ENCODE peak calls at places on chromosomes 3 and 15, in six cellular contexts. V, H, C, J, D and A are unnamed samples.

GRCh38 chr3:154931484-154931883 is 148.6 kb upstream of the MME start:
- DNase-seq in H (no peak), C (peak), J (no peak), V (no peak), D (no peak), A (no peak)

GRCh38 chr3:13769422-13769821 is 110.4 kb downstream of the WNT7A start:
- DNase-seq in H (no peak), J (no peak), D (peak), V (no peak), C (no peak), A (peak)

GRCh38 chr3:11690863-11691833 is 47.4 kb upstream of the VGLL4 start:
- DNase-seq in C (no peak), V (no peak), J (no peak), D (no peak), H (no peak), A (no peak)

GRCh38 chr3:33377931-33378330 is 62.3 kb downstream of the UBP1 start:
- DNase-seq in D (no peak), H (no peak), C (peak), J (no peak), V (no peak), A (no peak)

GRCh38 chr3:55624238-55624637 is 137.1 kb upstream of the WNT5A start:
- DNase-seq in V (no peak), C (no peak), J (no peak), D (no peak), H (no peak), A (no peak)

GRCh38 chr3:129481783-129482332 is 41.8 kb downstream of the IFT122 start:
- DNase-seq in J (no peak), H (peak), D (peak), C (no peak), V (peak), A (no peak)

GRCh38 chr3:155701882-155702465 is 42.9 kb downstream of the PLCH1 start:
- DNase-seq in J (peak), V (no peak), H (no peak), C (peak), D (no peak), A (no peak)

GRCh38 chr3:39990532-39990931 is 181.1 kb downstream of the MYRIP start:
- DNase-seq in J (peak), V (no peak), C (peak), H (no peak), D (no peak), A (no peak)

GRCh38 chr15:85772668-85773067 is 22.1 kb downstream of the KLHL25 start:
- DNase-seq in C (no peak), V (no peak), H (no peak), D (no peak), J (no peak), A (no peak)

GRCh38 chr3:51718547-51719412 is 11.9 kb downstream of the GRM2 start:
- DNase-seq in H (peak), V (no peak), C (peak), J (peak), D (no peak), A (peak)

GRCh38 chr15:58951388-58952060 is 18.0 kb upstream of the SLTM start:
- DNase-seq in J (no peak), V (no peak), H (no peak), C (peak), D (no peak), A (no peak)

GRCh38 chr15:55990516-55990915 is 2.9 kb downstream of the NEDD4 start:
- DNase-seq in J (no peak), V (no peak), D (no peak), C (no peak), H (no peak), A (no peak)

GRCh38 chr3:77467702-77468407 is 428.0 kb downstream of the ROBO2 start:
- DNase-seq in V (no peak), D (no peak), J (no peak), H (peak), C (peak), A (no peak)

GRCh38 chr15:79314811-79315210 is 3.9 kb downstream of the TMED3 start:
- DNase-seq in J (no peak), V (peak), D (no peak), C (no peak), H (no peak), A (no peak)

GRCh38 chr3:41323860-41324259 is 124.6 kb downstream of the CTNNB1 start:
- DNase-seq in C (no peak), H (no peak), J (no peak), V (no peak), D (no peak), A (no peak)

GRCh38 chr3:17894434-17895060 is 152.1 kb upstream of the TBC1D5 start:
- DNase-seq in C (peak), H (no peak), D (no peak), V (no peak), J (no peak), A (no peak)

GRCh38 chr3:196947136-196947859 is 5.0 kb upstream of the NCBP2 start:
- DNase-seq in H (no peak), V (no peak), C (no peak), J (no peak), D (no peak), A (no peak)

GRCh38 chr3:195777975-195778374 is 33.8 kb downstream of the MUC4 start:
- DNase-seq in D (no peak), H (peak), C (no peak), J (no peak), V (peak), A (no peak)

GRCh38 chr3:8980756-8981257 is 17.5 kb upstream of the RAD18 start:
- DNase-seq in H (no peak), J (no peak), D (no peak), V (no peak), C (no peak), A (no peak)

GRCh38 chr3:46538803-46539442 is 27.2 kb downstream of the LRRC2 start:
- DNase-seq in H (peak), C (peak), D (no peak), J (peak), V (peak), A (no peak)

GRCh38 chr3:169354774-169355501 is 308.6 kb downstream of the MECOM start:
- DNase-seq in D (no peak), V (no peak), H (no peak), C (no peak), J (no peak), A (no peak)

DNA sequence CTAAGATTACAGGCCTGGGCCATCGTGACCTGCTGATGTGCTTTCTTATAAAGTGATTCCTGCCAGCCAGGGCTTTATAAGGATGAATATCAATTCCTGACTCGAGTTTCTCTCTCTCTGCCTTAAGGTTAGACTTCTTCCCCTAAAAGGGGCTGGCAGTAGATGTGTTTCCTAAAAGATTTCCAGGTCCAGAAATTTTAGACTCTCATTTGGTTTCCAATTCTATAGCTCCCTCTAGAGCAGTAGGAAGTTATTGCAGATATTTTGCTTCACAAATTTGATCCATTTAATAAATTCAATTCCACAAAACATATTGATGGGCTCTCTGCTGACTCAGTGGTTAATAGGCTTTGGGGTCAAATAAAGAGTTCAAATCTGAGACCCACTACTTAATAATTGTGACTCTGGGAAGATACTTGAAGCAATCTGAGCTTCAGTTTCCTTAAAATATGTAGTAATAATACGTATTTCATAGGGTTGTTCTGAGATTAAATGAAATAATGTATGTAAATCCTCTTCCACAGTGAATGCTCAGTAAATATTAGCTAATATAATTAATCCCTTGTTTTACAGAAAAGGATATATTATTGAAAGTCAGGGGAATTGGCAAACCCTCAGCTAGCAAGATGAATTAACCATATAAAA is 2.1 kb downstream of the TRIM69 start:
- DNase-seq in J (no peak), D (no peak), C (no peak), V (no peak), H (no peak), A (no peak)
- TF ChIP-seq CTCF in J (peak), D (peak), C (peak), V (peak), H (peak), A (peak)

GRCh38 chr15:69161878-69162213 is 1.4 kb downstream of the GLCE start:
- DNase-seq in H (no peak), V (no peak), D (no peak), J (no peak), C (no peak), A (no peak)
- TF ChIP-seq CTCF in H (no peak), V (no peak), D (no peak), J (no peak), C (no peak), A (peak)

GRCh38 chr3:187719628-187720336 is 17.4 kb upstream of the RTP2 start:
- DNase-seq in H (no peak), J (no peak), C (no peak), D (no peak), V (no peak), A (no peak)

GRCh38 chr3:187721055-187721454 is 18.7 kb upstream of the RTP2 start:
- DNase-seq in H (no peak), D (no peak), V (no peak), C (no peak), J (no peak), A (no peak)

GRCh38 chr3:187720337-187720670 is 17.9 kb upstream of the RTP2 start:
- DNase-seq in D (no peak), H (no peak), V (no peak), C (no peak), J (no peak), A (no peak)

GRCh38 chr3:187725218-187725617 is 20.1 kb downstream of the BCL6 start:
- DNase-seq in C (no peak), V (no peak), D (no peak), H (no peak), J (no peak), A (no peak)

DNA sequence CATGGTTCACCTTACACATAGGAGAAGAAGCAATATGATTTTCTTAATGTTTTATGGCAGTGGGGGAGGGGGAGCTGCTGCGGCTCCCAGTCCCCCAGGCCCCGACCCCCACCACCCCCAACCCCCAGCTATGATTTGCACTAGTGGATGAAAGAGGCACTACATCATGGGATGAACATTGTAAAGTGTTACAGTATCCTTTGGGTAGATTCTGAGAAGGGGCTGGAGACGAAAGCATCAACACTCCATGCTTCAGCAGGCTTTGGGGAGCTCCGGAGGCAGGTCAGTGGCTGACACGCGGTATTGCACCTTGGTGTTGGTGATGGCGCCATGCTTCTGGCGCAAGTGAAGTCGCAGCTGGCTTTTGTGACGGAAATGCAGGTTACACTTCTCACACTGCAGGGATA is 19.9 kb upstream of the RTP2 start:
- DNase-seq in V (no peak), D (no peak), C (no peak), H (no peak), J (no peak), A (no peak)
- TF ChIP-seq CTCF in V (no peak), D (no peak), C (no peak), H (no peak), J (no peak), A (peak)

DNA sequence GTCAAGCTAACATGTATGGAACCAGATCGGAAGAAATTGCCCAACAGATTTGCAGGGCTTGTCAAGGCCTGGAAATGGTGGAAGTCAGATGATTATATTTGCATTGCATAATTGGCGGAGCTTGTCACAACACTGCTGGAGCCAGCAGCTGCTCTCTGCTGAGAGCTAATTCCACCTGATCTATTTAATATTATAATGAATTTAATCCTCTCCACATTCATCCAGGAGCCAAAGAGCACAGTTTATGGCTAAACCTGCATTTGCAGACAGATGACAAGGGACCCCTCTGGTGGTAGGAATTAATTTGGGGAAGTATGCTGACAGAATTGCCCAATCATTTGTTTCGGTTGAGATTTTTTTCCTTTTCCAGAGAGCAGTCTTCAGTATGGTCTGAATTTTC is 730.2 kb downstream of the TUSC7 start:
- DNase-seq in J (no peak), C (peak), H (no peak), D (no peak), V (no peak), A (no peak)
- TF ChIP-seq CTCF in J (no peak), C (peak), H (no peak), D (no peak), V (no peak), A (peak)